ENCODE peak calls at places on chromosome 14, in six cellular contexts. U is DND-41, S is brain microvascular endothelial cell, C is uterus, X is tibial artery, E is hepatocyte. M is an unnamed sample. For H3K36me3 and H3K27me3, the result is how much of the 10 kb centered on the place peaks cover.

GRCh38 chr14:44316647-44317432 is 190.2 kb downstream of the FSCB start:
- DNase-seq in X (no peak), E (peak), C (no peak), U (no peak), S (peak), M (peak)

GRCh38 chr14:80260649-80261048 is 49.3 kb upstream of the DIO2 start:
- DNase-seq in U (no peak), S (no peak), C (no peak), X (no peak), E (no peak), M (no peak)

GRCh38 chr14:67188326-67188725 is 914 bp upstream of the GARIN2 start:
- DNase-seq in C (no peak), S (no peak), X (no peak), E (no peak), U (no peak), M (no peak)

GRCh38 chr14:20482382-20482781 is 13.2 kb downstream of the PNP start:
- DNase-seq in X (no peak), E (no peak), C (no peak), U (no peak), S (no peak), M (no peak)

GRCh38 chr14:69439516-69440270 is 41.2 kb downstream of the SLC39A9 start:
- DNase-seq in X (no peak), U (no peak), E (no peak), S (no peak), C (no peak), M (no peak)

GRCh38 chr14:93648440-93649168 is 139.7 kb downstream of the PRIMA1 start:
- DNase-seq in E (peak), U (no peak), S (peak), X (no peak), C (no peak), M (no peak)

GRCh38 chr14:67722293-67722692 is 20.6 kb downstream of the RDH12 start:
- DNase-seq in E (peak), X (peak), S (no peak), U (no peak), C (peak), M (no peak)

GRCh38 chr14:76955575-76956252 is 72.8 kb downstream of the IRF2BPL start:
- DNase-seq in C (no peak), X (no peak), S (peak), E (no peak), U (peak), M (no peak)

GRCh38 chr14:75280831-75281690 is 2.4 kb downstream of the FOS start:
- DNase-seq in S (no peak), X (peak), C (no peak), U (no peak), E (peak), M (no peak)

GRCh38 chr14:92792885-92793284 is 1.2 kb upstream of the GOLGA5 start:
- DNase-seq in C (no peak), E (no peak), U (no peak), S (no peak), X (no peak), M (no peak)

GRCh38 chr14:90760591-90761316 is 55.5 kb downstream of the TTC7B start:
- DNase-seq in C (no peak), X (no peak), S (peak), U (no peak), E (peak), M (no peak)

DNA sequence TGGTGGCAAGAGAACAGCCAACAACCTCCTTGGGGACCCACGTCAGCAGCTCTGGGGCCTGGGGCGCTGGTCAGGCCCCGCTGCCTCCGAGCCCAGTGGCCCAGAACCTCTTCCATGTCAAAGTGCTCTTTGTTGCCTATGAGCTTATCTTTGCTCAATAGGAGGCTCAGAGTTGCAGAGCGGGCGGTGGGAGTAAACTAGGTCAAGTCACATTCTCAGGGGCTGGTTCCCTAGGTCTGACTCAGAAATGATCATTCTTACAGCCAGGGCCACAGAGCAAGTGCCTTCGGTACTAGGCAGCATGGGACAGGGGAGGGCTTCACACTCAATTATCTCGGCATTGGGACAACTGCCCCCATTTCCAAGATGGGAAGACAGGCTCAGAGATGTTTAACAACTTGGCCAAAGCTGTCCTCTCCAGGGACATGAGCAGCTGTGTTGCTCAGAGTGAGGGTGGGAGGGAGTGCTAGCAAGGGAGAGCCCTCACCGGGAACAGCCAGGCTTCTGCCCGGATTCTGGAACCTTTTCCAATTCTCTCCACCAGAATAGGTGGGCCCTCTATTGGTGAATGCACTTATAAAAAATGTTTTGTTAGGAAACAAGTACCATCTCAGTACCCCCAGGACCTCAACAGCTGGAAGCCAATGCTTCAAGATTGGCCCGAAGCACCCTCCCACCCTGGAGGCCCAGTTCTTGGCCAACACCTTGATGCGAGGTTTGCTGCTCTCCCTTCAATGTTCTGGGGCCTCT is 11.9 kb downstream of the SLC25A29 start:
- DNase-seq in X (peak), U (no peak), C (peak), S (no peak), E (no peak), M (no peak)
- H3K36me3 ChIP-seq in X (under half), U (half or more), C (under half), S (under half), E (under half), M (under half)

GRCh38 chr14:57087841-57088240 is 180.9 kb downstream of the EXOC5 start:
- DNase-seq in U (no peak), S (no peak), C (no peak), X (no peak), E (no peak), M (no peak)
- H3K27me3 ChIP-seq in U (under half), S (under half), C (under half), X (under half), E (under half), M (under half)

GRCh38 chr14:22838631-22839041 is 2.3 kb downstream of the MMP14 start:
- DNase-seq in C (peak), U (no peak), X (no peak), S (peak), E (peak), M (peak)
- H3K27ac ChIP-seq in C (peak), U (no peak), X (peak), S (peak), E (peak), M (peak)

GRCh38 chr14:95119336-95119735 is 38.0 kb downstream of the DICER1 start:
- DNase-seq in E (no peak), X (no peak), U (no peak), C (no peak), S (no peak), M (no peak)

GRCh38 chr14:95125156-95125555 is 32.2 kb downstream of the DICER1 start:
- DNase-seq in C (no peak), S (no peak), U (no peak), X (no peak), E (no peak), M (no peak)

GRCh38 chr14:95125951-95126350 is 31.4 kb downstream of the DICER1 start:
- DNase-seq in S (no peak), E (no peak), X (no peak), U (no peak), C (no peak), M (no peak)

GRCh38 chr14:95123895-95124579 is 33.3 kb downstream of the DICER1 start:
- DNase-seq in U (no peak), S (no peak), C (no peak), E (no peak), X (no peak), M (no peak)

DNA sequence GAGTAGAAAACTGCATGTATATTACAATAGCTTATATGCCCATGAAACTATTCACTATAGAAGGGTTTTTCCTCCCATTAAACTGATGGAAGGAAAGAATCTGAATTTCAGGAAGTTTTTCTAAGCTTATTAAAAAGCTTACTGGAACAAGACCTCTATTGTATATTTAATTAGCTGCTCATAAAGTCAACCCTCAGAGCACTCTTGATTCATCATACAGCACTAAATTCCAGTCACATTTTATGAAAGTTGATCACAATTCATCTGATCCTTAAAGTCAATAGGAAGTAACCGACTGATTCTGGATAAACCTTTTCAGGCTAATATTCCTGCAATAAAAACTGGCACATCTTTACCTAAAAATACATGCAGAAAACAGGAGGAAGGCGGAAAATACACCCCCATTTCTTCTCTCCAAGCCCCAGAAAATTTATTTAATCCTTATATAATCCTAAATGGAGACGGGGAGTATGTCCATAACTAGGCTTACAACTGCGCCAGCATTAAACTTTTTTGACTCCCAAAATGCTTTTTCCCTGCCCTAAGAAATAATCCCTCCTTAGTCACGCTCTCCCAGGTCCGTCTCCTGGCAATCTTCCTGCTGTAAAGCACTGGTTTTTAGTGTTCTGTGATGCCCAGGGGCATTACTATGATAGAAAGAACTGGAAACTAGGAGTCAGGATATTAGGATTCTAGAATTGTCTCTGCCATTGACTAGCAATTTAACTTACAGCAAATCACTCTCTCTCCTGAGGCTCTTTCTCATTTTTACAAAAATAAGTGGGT is 35.2 kb downstream of the DICER1 start:
- DNase-seq in U (no peak), S (no peak), C (no peak), X (no peak), E (no peak), M (no peak)
- H3K36me3 ChIP-seq in U (half or more), S (under half), C (under half), X (under half), E (under half), M (under half)

M was measured in SJSA1.